ENCODE peak calls at places on chromosomes 3 and 15, in five cellular contexts. L is caudate nucleus, E is NCI-H1694, D is NCI-H1417, G is activated T-cell treated with anti-CD3 and anti-CD28 coated beads for 24 hours. S is an unnamed sample.
A peak's percentile ranks its signal among the peaks of the same experiment; 100 is the strongest.

GRCh38 chr3:71851878-71852277 is 66.9 kb upstream of the PROK2 start:
- DNase-seq in G (no peak), D (no peak), E (no peak), L (no peak), S (no peak)

GRCh38 chr3:187281191-187281714 is 10.3 kb downstream of the MASP1 start:
- DNase-seq in E (no peak), G (no peak), L (no peak), D (no peak), S (no peak)

GRCh38 chr3:122403489-122403888 is 12.4 kb downstream of the WDR5B start:
- DNase-seq in G (no peak), L (no peak), E (no peak), D (no peak), S (no peak)

GRCh38 chr3:37779289-37780152 is 82.2 kb upstream of the CTDSPL start:
- DNase-seq in D (peak; percentile 47), L (no peak), E (peak; percentile 41), G (no peak), S (peak; percentile 20)

GRCh38 chr3:161212892-161213291 is 8.2 kb upstream of the NMD3 start:
- DNase-seq in G (no peak), D (no peak), L (no peak), E (no peak), S (no peak)

GRCh38 chr3:41329881-41330280 is 130.6 kb downstream of the CTNNB1 start:
- DNase-seq in L (no peak), D (no peak), G (no peak), E (no peak), S (no peak)

GRCh38 chr3:60048447-60048848 is 998.6 kb upstream of the CFAP20DC start:
- DNase-seq in D (no peak), L (no peak), E (no peak), G (no peak), S (no peak)

GRCh38 chr3:39587113-39587512 is 119.6 kb downstream of the MOBP start:
- DNase-seq in G (no peak), E (no peak), D (no peak), L (no peak), S (no peak)

GRCh38 chr3:187186801-187187421 is 10.4 kb upstream of the RTP1 start:
- DNase-seq in D (no peak), L (no peak), E (no peak), G (no peak), S (no peak)

GRCh38 chr15:100926258-100926657 is 7.1 kb downstream of the LRRK1 start:
- DNase-seq in D (no peak), E (no peak), L (no peak), G (no peak), S (no peak)

GRCh38 chr3:39295184-39295775 is 15.4 kb upstream of the CX3CR1 start:
- DNase-seq in D (no peak), E (no peak), G (no peak), L (no peak), S (no peak)

GRCh38 chr15:65326844-65327243 is 22.4 kb downstream of the RNU5B-1 start:
- DNase-seq in D (no peak), L (no peak), E (no peak), G (no peak), S (no peak)

GRCh38 chr15:43941555-43941954 is 114.8 kb downstream of the WDR76 start:
- DNase-seq in L (no peak), G (no peak), E (no peak), D (no peak), S (no peak)

GRCh38 chr15:99430881-99431401 is 134.8 kb upstream of the MEF2A start:
- DNase-seq in G (no peak), L (no peak), D (no peak), E (no peak), S (no peak)

GRCh38 chr3:64455351-64455750 is 230.1 kb upstream of the PRICKLE2 start:
- DNase-seq in E (no peak), D (no peak), L (no peak), G (no peak), S (no peak)

GRCh38 chr15:77784361-77785292 is 151.9 kb upstream of the LINGO1 start:
- DNase-seq in D (peak; percentile 66), E (no peak), G (no peak), L (no peak), S (no peak)

GRCh38 chr3:125137432-125138033 is 75.0 kb downstream of the SLC12A8 start:
- DNase-seq in L (no peak), E (no peak), G (no peak), D (no peak), S (no peak)

GRCh38 chr3:53254810-53255359 is 937 bp downstream of the TKT start:
- DNase-seq in G (peak; percentile 38), E (no peak), L (no peak), D (peak; percentile 58), S (peak; percentile 70)